ENCODE peak calls at places on chromosomes 4 and X, in six cellular contexts. One of them, this sample, is unnamed.
A peak's percentile ranks its signal among the peaks of the same experiment; 100 is the strongest.

GRCh38 chr4:165199722-165200121 is 7.6 kb upstream of the KLHL2 start:
- DNase-seq in GM12891: no peak
- DNase-seq in H1: no peak
- DNase-seq in HepG2: no peak
- DNase-seq in K562: no peak
- DNase-seq in GM12878: no peak
- DNase-seq in this sample: no peak

GRCh38 chrX:31268359-31268758 is 196.5 kb upstream of the FTHL17 start:
- DNase-seq in GM12891: no peak
- DNase-seq in H1: no peak
- DNase-seq in HepG2: peak; percentile 2
- DNase-seq in K562: no peak
- DNase-seq in GM12878: no peak
- DNase-seq in this sample: no peak

GRCh38 chr4:8035371-8035780 is 95.7 kb upstream of the AFAP1 start:
- DNase-seq in GM12891: no peak
- DNase-seq in H1: no peak
- DNase-seq in HepG2: no peak
- DNase-seq in K562: no peak
- DNase-seq in GM12878: no peak
- DNase-seq in this sample: no peak

GRCh38 chr4:176883681-176884418 is 91.1 kb upstream of the VEGFC start:
- DNase-seq in GM12891: no peak
- DNase-seq in H1: no peak
- DNase-seq in HepG2: no peak
- DNase-seq in K562: no peak
- DNase-seq in GM12878: no peak
- DNase-seq in this sample: no peak

GRCh38 chr4:109912706-109913621 is at the start of gene EGF:
- DNase-seq in GM12891: no peak
- DNase-seq in H1: no peak
- DNase-seq in HepG2: no peak
- DNase-seq in K562: peak; percentile 75
- DNase-seq in GM12878: no peak
- DNase-seq in this sample: no peak

GRCh38 chrX:48022740-48023139 is 16.0 kb downstream of the SPACA5 start:
- DNase-seq in GM12891: no peak
- DNase-seq in H1: no peak
- DNase-seq in HepG2: no peak
- DNase-seq in K562: no peak
- DNase-seq in GM12878: no peak
- DNase-seq in this sample: no peak

GRCh38 chr4:168129802-168130201 is 37.5 kb downstream of the ANXA10 start:
- DNase-seq in GM12891: no peak
- DNase-seq in H1: no peak
- DNase-seq in HepG2: no peak
- DNase-seq in K562: no peak
- DNase-seq in GM12878: no peak
- DNase-seq in this sample: no peak

GRCh38 chr4:119093042-119093827 is 42.4 kb upstream of the MYOZ2 start:
- DNase-seq in GM12891: no peak
- DNase-seq in H1: no peak
- DNase-seq in HepG2: no peak
- DNase-seq in K562: no peak
- DNase-seq in GM12878: no peak
- DNase-seq in this sample: no peak

GRCh38 chr4:37981844-37982720 is 21.9 kb downstream of the PTTG2 start:
- DNase-seq in GM12891: no peak
- DNase-seq in H1: no peak
- DNase-seq in HepG2: peak; percentile 28
- DNase-seq in K562: no peak
- DNase-seq in GM12878: no peak
- DNase-seq in this sample: no peak

GRCh38 chr4:139311909-139312308 is 9.6 kb upstream of the NDUFC1 start:
- DNase-seq in GM12891: no peak
- DNase-seq in H1: no peak
- DNase-seq in HepG2: no peak
- DNase-seq in K562: no peak
- DNase-seq in GM12878: no peak
- DNase-seq in this sample: no peak

GRCh38 chrX:13360146-13360545 is 40.3 kb upstream of the ATXN3L start:
- DNase-seq in GM12891: no peak
- DNase-seq in H1: no peak
- DNase-seq in HepG2: no peak
- DNase-seq in K562: no peak
- DNase-seq in GM12878: no peak
- DNase-seq in this sample: no peak

GRCh38 chr4:149211961-149212360 is 603.7 kb downstream of the IQCM start:
- DNase-seq in GM12891: no peak
- DNase-seq in H1: no peak
- DNase-seq in HepG2: no peak
- DNase-seq in K562: no peak
- DNase-seq in GM12878: no peak
- DNase-seq in this sample: no peak

GRCh38 chrX:24153175-24153795 is 3.8 kb downstream of the ZFX start:
- DNase-seq in GM12891: no peak
- DNase-seq in H1: no peak
- DNase-seq in HepG2: no peak
- DNase-seq in K562: peak; percentile 55
- DNase-seq in GM12878: no peak
- DNase-seq in this sample: no peak

GRCh38 chrX:153306527-153307115 is 14.9 kb downstream of the PNMA6F start:
- DNase-seq in GM12891: no peak
- DNase-seq in H1: no peak
- DNase-seq in HepG2: no peak
- DNase-seq in K562: no peak
- DNase-seq in GM12878: no peak
- DNase-seq in this sample: no peak

GRCh38 chrX:38807873-38808272 is 6.6 kb downstream of the MID1IP1 start:
- DNase-seq in GM12891: no peak
- DNase-seq in H1: no peak
- DNase-seq in HepG2: no peak
- DNase-seq in K562: peak; percentile 27
- DNase-seq in GM12878: no peak
- DNase-seq in this sample: no peak

GRCh38 chr4:8747896-8748575 is 123.6 kb downstream of the HMX1 start:
- DNase-seq in GM12891: no peak
- DNase-seq in H1: no peak
- DNase-seq in HepG2: no peak
- DNase-seq in K562: no peak
- DNase-seq in GM12878: no peak
- DNase-seq in this sample: no peak

GRCh38 chr4:4206204-4206603 is 20.5 kb downstream of the OTOP1 start:
- DNase-seq in GM12891: no peak
- DNase-seq in H1: no peak
- DNase-seq in HepG2: no peak
- DNase-seq in K562: no peak
- DNase-seq in GM12878: no peak
- DNase-seq in this sample: no peak

DNA sequence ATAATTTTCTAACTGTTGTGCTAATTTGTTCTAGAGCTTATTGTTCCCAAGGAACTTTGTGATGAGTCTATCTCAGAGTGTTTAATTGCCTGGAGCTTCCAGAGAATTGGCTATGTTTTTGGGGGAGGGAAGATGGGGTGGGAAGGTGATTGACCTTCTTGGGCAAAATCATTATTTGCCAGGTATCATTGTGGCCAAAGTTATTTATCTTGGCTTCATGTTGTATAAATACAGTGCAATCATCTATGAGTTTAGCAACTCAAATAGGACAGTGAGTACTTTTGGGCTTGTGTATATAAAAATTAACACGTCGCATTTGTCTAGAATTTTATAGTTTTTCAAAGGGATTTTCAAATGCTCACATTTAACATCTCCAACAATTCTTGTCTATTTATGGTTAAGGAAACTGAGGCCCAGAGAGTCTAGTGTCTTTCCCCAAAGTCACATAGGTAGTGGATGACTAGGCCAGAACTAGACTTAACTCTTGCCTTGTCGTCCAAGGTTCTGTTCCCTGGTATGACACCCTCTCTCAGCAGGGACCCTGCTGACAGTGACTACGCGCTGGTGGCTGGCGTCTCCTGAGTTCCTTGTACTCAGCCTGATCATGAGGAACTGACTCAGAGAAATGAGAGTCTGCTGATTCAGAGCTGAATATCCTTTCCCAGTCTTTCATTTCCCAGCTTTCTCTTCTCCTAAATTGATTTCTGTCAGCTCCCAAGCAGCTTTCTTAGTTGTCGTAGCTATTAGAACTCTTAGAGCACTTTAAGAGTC is 27.7 kb downstream of the FNIP2 start:
- DNase-seq in GM12891: no peak
- DNase-seq in H1: no peak
- DNase-seq in HepG2: no peak
- DNase-seq in K562: no peak
- DNase-seq in GM12878: no peak
- DNase-seq in this sample: no peak
- TF ChIP-seq POLR2A in GM12891: no peak
- TF ChIP-seq POLR2A in H1: no peak
- TF ChIP-seq POLR2A in HepG2: no peak
- TF ChIP-seq POLR2A in K562: no peak
- TF ChIP-seq POLR2A in GM12878: no peak
- TF ChIP-seq POLR2A in this sample: no peak

DNA sequence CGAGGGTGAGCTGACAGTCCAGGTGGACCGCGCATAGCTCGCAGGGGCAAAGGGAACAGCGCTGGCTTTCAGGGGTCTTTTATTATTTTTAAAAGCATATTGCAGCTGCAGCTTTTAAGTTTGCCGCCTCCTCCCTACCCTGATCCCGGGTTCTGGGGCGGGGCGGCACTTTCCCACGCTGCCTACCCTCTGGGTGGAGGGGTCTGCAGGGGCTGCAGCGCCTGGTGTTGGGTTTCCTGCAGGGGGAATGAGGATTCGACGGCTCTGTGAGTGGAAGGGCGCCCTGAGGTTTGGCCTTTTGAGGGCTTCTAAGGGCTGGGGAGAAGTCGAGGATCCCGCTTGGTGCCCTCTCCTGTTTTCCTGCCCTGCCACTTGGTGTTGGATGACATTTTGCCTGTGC is 80.7 kb upstream of the SCML1 start:
- DNase-seq in GM12891: no peak
- DNase-seq in H1: no peak
- DNase-seq in HepG2: no peak
- DNase-seq in K562: no peak
- DNase-seq in GM12878: no peak
- DNase-seq in this sample: no peak
- TF ChIP-seq TAF1 in GM12891: no peak
- TF ChIP-seq TAF1 in H1: no peak
- TF ChIP-seq TAF1 in HepG2: no peak
- TF ChIP-seq TAF1 in K562: no peak
- TF ChIP-seq TAF1 in GM12878: no peak
- TF ChIP-seq TAF1 in this sample: no peak

GRCh38 chrX:18425199-18426003 is at the start of gene CDKL5:
- DNase-seq in GM12891: peak; percentile 53
- DNase-seq in H1: peak; percentile 91
- DNase-seq in HepG2: peak; percentile 92
- DNase-seq in K562: peak; percentile 95
- DNase-seq in GM12878: peak; percentile 75
- DNase-seq in this sample: peak; percentile 53
- TF ChIP-seq POLR2A in GM12891: peak; percentile 57
- TF ChIP-seq POLR2A in H1: peak; percentile 53
- TF ChIP-seq POLR2A in HepG2: peak; percentile 70
- TF ChIP-seq POLR2A in K562: no peak
- TF ChIP-seq POLR2A in GM12878: peak; percentile 67
- TF ChIP-seq POLR2A in this sample: peak; percentile 52

DNA sequence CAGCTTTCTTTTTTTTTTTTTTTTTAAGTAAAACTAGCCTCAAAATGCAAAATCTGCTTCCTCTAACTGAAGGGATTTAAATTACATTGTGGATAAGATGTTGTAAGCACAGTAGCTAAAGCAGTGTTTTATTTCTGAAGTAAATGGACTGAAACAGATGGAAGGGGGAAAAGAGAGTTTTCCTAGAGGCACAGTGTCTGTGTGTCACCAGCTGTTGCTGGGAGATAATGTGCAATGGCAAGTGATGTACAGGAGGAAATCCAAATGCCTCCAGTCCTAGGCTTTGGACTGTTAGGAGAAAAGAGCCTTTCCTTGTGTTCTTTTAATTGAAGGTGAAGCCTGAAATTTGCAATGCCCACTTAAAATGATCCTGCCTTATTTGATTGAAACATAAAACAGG is 672.1 kb downstream of the GRXCR1 start:
- DNase-seq in GM12891: no peak
- DNase-seq in H1: no peak
- DNase-seq in HepG2: no peak
- DNase-seq in K562: no peak
- DNase-seq in GM12878: no peak
- DNase-seq in this sample: no peak
- TF ChIP-seq TAF1 in GM12891: no peak
- TF ChIP-seq TAF1 in H1: no peak
- TF ChIP-seq TAF1 in HepG2: no peak
- TF ChIP-seq TAF1 in K562: no peak
- TF ChIP-seq TAF1 in GM12878: no peak
- TF ChIP-seq TAF1 in this sample: no peak